ENCODE peak calls at places on chromosomes 4 and X, in seven cellular contexts. One of them, this sample, is unnamed.

GRCh38 chr4:112633477-112634235 is 3.1 kb downstream of the ZGRF1 start:
- DNase-seq in SK-N-SH: peak
- DNase-seq in GM12878: peak
- DNase-seq in H1: no peak
- DNase-seq in HepG2: peak
- DNase-seq in K562: no peak
- DNase-seq in HCT116: peak
- DNase-seq in this sample: no peak

GRCh38 chr4:52052475-52052780 is 1.3 kb downstream of the SPATA18 start:
- DNase-seq in SK-N-SH: no peak
- DNase-seq in GM12878: peak
- DNase-seq in H1: no peak
- DNase-seq in HepG2: peak
- DNase-seq in K562: no peak
- DNase-seq in HCT116: no peak
- DNase-seq in this sample: no peak

GRCh38 chrX:100512471-100512870 is 72.3 kb upstream of the TNMD start:
- DNase-seq in SK-N-SH: peak
- DNase-seq in GM12878: no peak
- DNase-seq in H1: no peak
- DNase-seq in HepG2: no peak
- DNase-seq in K562: peak
- DNase-seq in HCT116: peak
- DNase-seq in this sample: peak

GRCh38 chr4:75623036-75623435 is 7.3 kb downstream of the CDKL2 start:
- DNase-seq in SK-N-SH: no peak
- DNase-seq in GM12878: no peak
- DNase-seq in H1: no peak
- DNase-seq in HepG2: no peak
- DNase-seq in K562: no peak
- DNase-seq in HCT116: no peak
- DNase-seq in this sample: no peak

GRCh38 chr4:148284526-148285193 is 157.6 kb downstream of the NR3C2 start:
- DNase-seq in SK-N-SH: peak
- DNase-seq in GM12878: no peak
- DNase-seq in H1: no peak
- DNase-seq in HepG2: no peak
- DNase-seq in K562: no peak
- DNase-seq in HCT116: no peak
- DNase-seq in this sample: peak

GRCh38 chr4:2942532-2943363 is 20.5 kb downstream of the NOP14 start:
- DNase-seq in SK-N-SH: no peak
- DNase-seq in GM12878: no peak
- DNase-seq in H1: no peak
- DNase-seq in HepG2: no peak
- DNase-seq in K562: no peak
- DNase-seq in HCT116: no peak
- DNase-seq in this sample: no peak

GRCh38 chrX:103640401-103641155 is 11.8 kb downstream of the TCEAL1 start:
- DNase-seq in SK-N-SH: no peak
- DNase-seq in GM12878: no peak
- DNase-seq in H1: no peak
- DNase-seq in HepG2: no peak
- DNase-seq in K562: no peak
- DNase-seq in HCT116: no peak
- DNase-seq in this sample: no peak

GRCh38 chrX:70052895-70053615 is 3.3 kb upstream of the AWAT2 start:
- DNase-seq in SK-N-SH: no peak
- DNase-seq in GM12878: no peak
- DNase-seq in H1: no peak
- DNase-seq in HepG2: no peak
- DNase-seq in K562: no peak
- DNase-seq in HCT116: no peak
- DNase-seq in this sample: no peak

GRCh38 chrX:13275031-13275430 is 44.8 kb downstream of the ATXN3L start:
- DNase-seq in SK-N-SH: no peak
- DNase-seq in GM12878: no peak
- DNase-seq in H1: no peak
- DNase-seq in HepG2: no peak
- DNase-seq in K562: no peak
- DNase-seq in HCT116: no peak
- DNase-seq in this sample: no peak

GRCh38 chr4:2698951-2699505 is 57.1 kb downstream of the TNIP2 start:
- DNase-seq in SK-N-SH: no peak
- DNase-seq in GM12878: no peak
- DNase-seq in H1: no peak
- DNase-seq in HepG2: no peak
- DNase-seq in K562: no peak
- DNase-seq in HCT116: no peak
- DNase-seq in this sample: no peak

GRCh38 chrX:1491851-1492349 is 39.2 kb upstream of the ASMTL start:
- DNase-seq in SK-N-SH: peak
- DNase-seq in GM12878: peak
- DNase-seq in H1: peak
- DNase-seq in HepG2: peak
- DNase-seq in K562: peak
- DNase-seq in HCT116: peak
- DNase-seq in this sample: peak

DNA sequence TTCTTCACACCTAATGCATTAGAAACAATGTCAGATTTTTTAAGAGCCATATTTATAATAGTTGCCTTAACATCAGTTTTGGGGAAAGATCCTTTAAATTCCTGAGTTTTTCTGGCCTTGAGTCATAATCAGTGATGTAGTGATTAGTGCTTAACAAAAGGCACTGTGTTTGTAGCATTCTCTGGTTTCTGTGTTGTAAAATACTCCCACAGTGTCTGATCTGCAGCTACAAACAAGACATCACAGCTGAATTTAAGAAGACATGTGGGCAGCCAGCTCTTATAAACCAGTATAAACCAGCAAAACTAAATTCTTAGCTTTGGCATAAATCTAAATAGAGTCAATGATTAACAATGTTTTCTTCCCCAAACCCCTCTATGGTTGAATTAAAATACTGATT is 233.8 kb downstream of the FSTL5 start:
- DNase-seq in SK-N-SH: no peak
- DNase-seq in GM12878: no peak
- DNase-seq in H1: no peak
- DNase-seq in HepG2: no peak
- DNase-seq in K562: no peak
- DNase-seq in HCT116: no peak
- DNase-seq in this sample: no peak
- TF ChIP-seq JUND in SK-N-SH: peak
- TF ChIP-seq JUND in GM12878: no peak
- TF ChIP-seq JUND in H1: no peak
- TF ChIP-seq JUND in HepG2: no peak
- TF ChIP-seq JUND in K562: no peak
- TF ChIP-seq JUND in HCT116: no peak
- TF ChIP-seq JUND in this sample: no peak

GRCh38 chrX:38335382-38335781 is 8.1 kb upstream of the RPGR start:
- DNase-seq in SK-N-SH: peak
- DNase-seq in GM12878: no peak
- DNase-seq in H1: no peak
- DNase-seq in HepG2: no peak
- DNase-seq in K562: no peak
- DNase-seq in HCT116: no peak
- DNase-seq in this sample: no peak

GRCh38 chrX:38332505-38332904 is 5.2 kb upstream of the RPGR start:
- DNase-seq in SK-N-SH: no peak
- DNase-seq in GM12878: peak
- DNase-seq in H1: no peak
- DNase-seq in HepG2: no peak
- DNase-seq in K562: no peak
- DNase-seq in HCT116: no peak
- DNase-seq in this sample: no peak

GRCh38 chrX:38341442-38341841 is 11.0 kb upstream of the OTC start:
- DNase-seq in SK-N-SH: no peak
- DNase-seq in GM12878: no peak
- DNase-seq in H1: no peak
- DNase-seq in HepG2: no peak
- DNase-seq in K562: no peak
- DNase-seq in HCT116: no peak
- DNase-seq in this sample: no peak

GRCh38 chrX:38336538-38337240 is 9.4 kb upstream of the RPGR start:
- DNase-seq in SK-N-SH: no peak
- DNase-seq in GM12878: no peak
- DNase-seq in H1: no peak
- DNase-seq in HepG2: no peak
- DNase-seq in K562: no peak
- DNase-seq in HCT116: no peak
- DNase-seq in this sample: no peak
- TF ChIP-seq JUND in SK-N-SH: no peak
- TF ChIP-seq JUND in GM12878: no peak
- TF ChIP-seq JUND in H1: no peak
- TF ChIP-seq JUND in HepG2: no peak
- TF ChIP-seq JUND in K562: no peak
- TF ChIP-seq JUND in HCT116: no peak
- TF ChIP-seq JUND in this sample: no peak

DNA sequence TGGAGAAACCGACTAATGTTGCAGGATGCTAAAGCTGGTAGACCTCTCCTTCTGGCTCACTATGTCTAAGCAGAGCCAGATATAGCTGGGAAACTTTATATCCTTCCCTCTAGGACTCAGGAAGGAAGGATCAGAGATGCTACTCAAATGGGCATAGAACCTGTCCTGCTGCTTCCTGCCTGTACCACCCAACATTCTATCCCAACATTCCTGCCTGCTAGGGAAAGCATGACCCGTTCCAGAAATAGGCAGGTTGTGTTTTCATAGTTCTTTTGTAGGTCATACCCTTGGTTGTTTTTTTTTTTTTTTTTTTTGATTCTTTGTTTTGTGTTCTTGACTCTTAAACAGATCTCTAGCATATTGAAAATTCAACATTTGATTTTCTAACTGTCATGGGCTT is 5.3 kb downstream of the NPNT start:
- DNase-seq in SK-N-SH: no peak
- DNase-seq in GM12878: no peak
- DNase-seq in H1: no peak
- DNase-seq in HepG2: no peak
- DNase-seq in K562: no peak
- DNase-seq in HCT116: no peak
- DNase-seq in this sample: no peak
- TF ChIP-seq JUND in SK-N-SH: no peak
- TF ChIP-seq JUND in GM12878: no peak
- TF ChIP-seq JUND in H1: no peak
- TF ChIP-seq JUND in HepG2: no peak
- TF ChIP-seq JUND in K562: no peak
- TF ChIP-seq JUND in HCT116: no peak
- TF ChIP-seq JUND in this sample: no peak

GRCh38 chr4:122900314-122900713 is 22.1 kb downstream of the NUDT6 start:
- DNase-seq in SK-N-SH: no peak
- DNase-seq in GM12878: no peak
- DNase-seq in H1: no peak
- DNase-seq in HepG2: no peak
- DNase-seq in K562: no peak
- DNase-seq in HCT116: no peak
- DNase-seq in this sample: no peak

GRCh38 chr4:122901621-122902020 is 20.8 kb downstream of the NUDT6 start:
- DNase-seq in SK-N-SH: no peak
- DNase-seq in GM12878: no peak
- DNase-seq in H1: no peak
- DNase-seq in HepG2: no peak
- DNase-seq in K562: no peak
- DNase-seq in HCT116: no peak
- DNase-seq in this sample: no peak

GRCh38 chr4:122898370-122899150 is 23.8 kb downstream of the NUDT6 start:
- DNase-seq in SK-N-SH: no peak
- DNase-seq in GM12878: no peak
- DNase-seq in H1: no peak
- DNase-seq in HepG2: no peak
- DNase-seq in K562: no peak
- DNase-seq in HCT116: peak
- DNase-seq in this sample: no peak

GRCh38 chr4:122896270-122896669 is 26.1 kb downstream of the NUDT6 start:
- DNase-seq in SK-N-SH: no peak
- DNase-seq in GM12878: no peak
- DNase-seq in H1: no peak
- DNase-seq in HepG2: no peak
- DNase-seq in K562: no peak
- DNase-seq in HCT116: no peak
- DNase-seq in this sample: no peak

GRCh38 chr4:122899682-122900081 is 22.7 kb downstream of the NUDT6 start:
- DNase-seq in SK-N-SH: no peak
- DNase-seq in GM12878: no peak
- DNase-seq in H1: no peak
- DNase-seq in HepG2: no peak
- DNase-seq in K562: no peak
- DNase-seq in HCT116: no peak
- DNase-seq in this sample: no peak
- TF ChIP-seq JUND in SK-N-SH: no peak
- TF ChIP-seq JUND in GM12878: no peak
- TF ChIP-seq JUND in H1: no peak
- TF ChIP-seq JUND in HepG2: no peak
- TF ChIP-seq JUND in K562: no peak
- TF ChIP-seq JUND in HCT116: no peak
- TF ChIP-seq JUND in this sample: no peak

GRCh38 chrX:16719334-16720084 is at the start of gene SYAP1:
- DNase-seq in SK-N-SH: peak
- DNase-seq in GM12878: peak
- DNase-seq in H1: peak
- DNase-seq in HepG2: peak
- DNase-seq in K562: peak
- DNase-seq in HCT116: peak
- DNase-seq in this sample: peak
- TF ChIP-seq JUND in SK-N-SH: no peak
- TF ChIP-seq JUND in GM12878: peak
- TF ChIP-seq JUND in H1: peak
- TF ChIP-seq JUND in HepG2: peak
- TF ChIP-seq JUND in K562: peak
- TF ChIP-seq JUND in HCT116: no peak
- TF ChIP-seq JUND in this sample: no peak

GRCh38 chrX:142499992-142500391 is 294.9 kb upstream of the MAGEC2 start:
- DNase-seq in SK-N-SH: no peak
- DNase-seq in GM12878: no peak
- DNase-seq in H1: no peak
- DNase-seq in HepG2: no peak
- DNase-seq in K562: no peak
- DNase-seq in HCT116: no peak
- DNase-seq in this sample: no peak
- TF ChIP-seq JUND in SK-N-SH: no peak
- TF ChIP-seq JUND in GM12878: no peak
- TF ChIP-seq JUND in H1: no peak
- TF ChIP-seq JUND in HepG2: no peak
- TF ChIP-seq JUND in K562: no peak
- TF ChIP-seq JUND in HCT116: no peak
- TF ChIP-seq JUND in this sample: no peak

GRCh38 chr4:98446499-98447375 is 185.6 kb downstream of the RAP1GDS1 start:
- DNase-seq in SK-N-SH: no peak
- DNase-seq in GM12878: peak
- DNase-seq in H1: no peak
- DNase-seq in HepG2: no peak
- DNase-seq in K562: no peak
- DNase-seq in HCT116: no peak
- DNase-seq in this sample: no peak
- TF ChIP-seq JUND in SK-N-SH: no peak
- TF ChIP-seq JUND in GM12878: no peak
- TF ChIP-seq JUND in H1: no peak
- TF ChIP-seq JUND in HepG2: no peak
- TF ChIP-seq JUND in K562: no peak
- TF ChIP-seq JUND in HCT116: no peak
- TF ChIP-seq JUND in this sample: no peak

GRCh38 chr4:185820119-185821028 is 8.4 kb upstream of the SORBS2 start:
- DNase-seq in SK-N-SH: no peak
- DNase-seq in GM12878: no peak
- DNase-seq in H1: no peak
- DNase-seq in HepG2: no peak
- DNase-seq in K562: no peak
- DNase-seq in HCT116: no peak
- DNase-seq in this sample: no peak
- TF ChIP-seq JUND in SK-N-SH: no peak
- TF ChIP-seq JUND in GM12878: no peak
- TF ChIP-seq JUND in H1: no peak
- TF ChIP-seq JUND in HepG2: no peak
- TF ChIP-seq JUND in K562: no peak
- TF ChIP-seq JUND in HCT116: no peak
- TF ChIP-seq JUND in this sample: no peak

GRCh38 chrX:40543661-40544328 is 37.0 kb upstream of the ATP6AP2 start:
- DNase-seq in SK-N-SH: peak
- DNase-seq in GM12878: peak
- DNase-seq in H1: no peak
- DNase-seq in HepG2: peak
- DNase-seq in K562: peak
- DNase-seq in HCT116: peak
- DNase-seq in this sample: no peak
- TF ChIP-seq JUND in SK-N-SH: no peak
- TF ChIP-seq JUND in GM12878: no peak
- TF ChIP-seq JUND in H1: no peak
- TF ChIP-seq JUND in HepG2: no peak
- TF ChIP-seq JUND in K562: no peak
- TF ChIP-seq JUND in HCT116: no peak
- TF ChIP-seq JUND in this sample: no peak

This sample was measured in T47D.